ENCODE peak calls at places on chromosome 1, in seven cellular contexts. One of them, this sample, is unnamed.

GRCh38 chr1:108071601-108072000 is 106.6 kb upstream of the VAV3 start:
- DNase-seq in IMR-90: no peak
- DNase-seq in iPS-NIHi11: no peak
- DNase-seq in Peyer's patch: no peak
- DNase-seq in brain microvascular endothelial cell: no peak
- DNase-seq in tibial nerve: no peak
- DNase-seq in nephron progenitor cell: no peak
- DNase-seq in this sample: no peak

GRCh38 chr1:147895123-147895522 is 7.5 kb upstream of the GJA8 start:
- DNase-seq in IMR-90: no peak
- DNase-seq in Peyer's patch: no peak
- DNase-seq in brain microvascular endothelial cell: no peak
- DNase-seq in tibial nerve: no peak
- DNase-seq in nephron progenitor cell: no peak
- DNase-seq in iPS-NIHi11: no peak
- DNase-seq in this sample: no peak

GRCh38 chr1:6602669-6603423 is at the start of gene KLHL21:
- DNase-seq in brain microvascular endothelial cell: peak
- DNase-seq in IMR-90: peak
- DNase-seq in iPS-NIHi11: peak
- DNase-seq in nephron progenitor cell: peak
- DNase-seq in Peyer's patch: peak
- DNase-seq in tibial nerve: peak
- DNase-seq in this sample: peak

GRCh38 chr1:247797518-247797917 is 26.4 kb downstream of the OR14A16 start:
- DNase-seq in brain microvascular endothelial cell: no peak
- DNase-seq in iPS-NIHi11: no peak
- DNase-seq in tibial nerve: no peak
- DNase-seq in nephron progenitor cell: no peak
- DNase-seq in IMR-90: no peak
- DNase-seq in Peyer's patch: no peak
- DNase-seq in this sample: no peak

GRCh38 chr1:174273766-174274165 is 114.4 kb downstream of the RABGAP1L start:
- DNase-seq in Peyer's patch: no peak
- DNase-seq in brain microvascular endothelial cell: no peak
- DNase-seq in nephron progenitor cell: no peak
- DNase-seq in iPS-NIHi11: no peak
- DNase-seq in IMR-90: no peak
- DNase-seq in tibial nerve: no peak
- DNase-seq in this sample: no peak

GRCh38 chr1:32464716-32465540 is at the start of gene ZBTB8B:
- DNase-seq in nephron progenitor cell: peak
- DNase-seq in brain microvascular endothelial cell: peak
- DNase-seq in tibial nerve: peak
- DNase-seq in IMR-90: peak
- DNase-seq in iPS-NIHi11: peak
- DNase-seq in Peyer's patch: peak
- DNase-seq in this sample: peak

GRCh38 chr1:237562247-237562823 is 328.4 kb downstream of the ZP4 start:
- DNase-seq in IMR-90: peak
- DNase-seq in iPS-NIHi11: peak
- DNase-seq in tibial nerve: no peak
- DNase-seq in Peyer's patch: no peak
- DNase-seq in brain microvascular endothelial cell: peak
- DNase-seq in nephron progenitor cell: peak
- DNase-seq in this sample: peak

GRCh38 chr1:177567393-177567792 is 396.6 kb downstream of the BRINP2 start:
- DNase-seq in IMR-90: peak
- DNase-seq in Peyer's patch: no peak
- DNase-seq in tibial nerve: no peak
- DNase-seq in iPS-NIHi11: peak
- DNase-seq in nephron progenitor cell: peak
- DNase-seq in brain microvascular endothelial cell: no peak
- DNase-seq in this sample: peak

GRCh38 chr1:202192770-202193613 is 607 bp upstream of the LGR6 start:
- DNase-seq in tibial nerve: no peak
- DNase-seq in brain microvascular endothelial cell: peak
- DNase-seq in nephron progenitor cell: peak
- DNase-seq in iPS-NIHi11: peak
- DNase-seq in IMR-90: peak
- DNase-seq in Peyer's patch: peak
- DNase-seq in this sample: peak

GRCh38 chr1:6445062-6445763 is 20.6 kb downstream of the ESPN start:
- DNase-seq in nephron progenitor cell: no peak
- DNase-seq in brain microvascular endothelial cell: no peak
- DNase-seq in IMR-90: peak
- DNase-seq in iPS-NIHi11: no peak
- DNase-seq in Peyer's patch: peak
- DNase-seq in tibial nerve: no peak
- DNase-seq in this sample: peak

GRCh38 chr1:18118078-18118477 is 10.5 kb downstream of the IGSF21 start:
- DNase-seq in IMR-90: no peak
- DNase-seq in nephron progenitor cell: no peak
- DNase-seq in tibial nerve: no peak
- DNase-seq in Peyer's patch: no peak
- DNase-seq in brain microvascular endothelial cell: no peak
- DNase-seq in iPS-NIHi11: no peak
- DNase-seq in this sample: no peak

GRCh38 chr1:15213333-15213732 is 33.7 kb upstream of the FHAD1 start:
- DNase-seq in tibial nerve: no peak
- DNase-seq in nephron progenitor cell: no peak
- DNase-seq in brain microvascular endothelial cell: no peak
- DNase-seq in iPS-NIHi11: no peak
- DNase-seq in Peyer's patch: no peak
- DNase-seq in IMR-90: peak
- DNase-seq in this sample: no peak

GRCh38 chr1:26597629-26598039 is 68.1 kb downstream of the RPS6KA1 start:
- DNase-seq in brain microvascular endothelial cell: no peak
- DNase-seq in iPS-NIHi11: peak
- DNase-seq in nephron progenitor cell: no peak
- DNase-seq in Peyer's patch: no peak
- DNase-seq in tibial nerve: no peak
- DNase-seq in IMR-90: peak
- DNase-seq in this sample: peak

GRCh38 chr1:229230893-229231753 is 39.8 kb upstream of the RAB4A start:
- DNase-seq in nephron progenitor cell: no peak
- DNase-seq in brain microvascular endothelial cell: peak
- DNase-seq in Peyer's patch: no peak
- DNase-seq in tibial nerve: no peak
- DNase-seq in iPS-NIHi11: peak
- DNase-seq in IMR-90: no peak
- DNase-seq in this sample: peak

GRCh38 chr1:98661544-98662353 is at the start of gene SNX7:
- DNase-seq in nephron progenitor cell: peak
- DNase-seq in iPS-NIHi11: peak
- DNase-seq in Peyer's patch: peak
- DNase-seq in IMR-90: peak
- DNase-seq in tibial nerve: peak
- DNase-seq in brain microvascular endothelial cell: peak
- DNase-seq in this sample: peak

GRCh38 chr1:175866776-175867175 is 123.4 kb upstream of the TNR start:
- DNase-seq in Peyer's patch: no peak
- DNase-seq in nephron progenitor cell: no peak
- DNase-seq in tibial nerve: no peak
- DNase-seq in iPS-NIHi11: peak
- DNase-seq in IMR-90: no peak
- DNase-seq in brain microvascular endothelial cell: no peak
- DNase-seq in this sample: no peak

GRCh38 chr1:35115459-35116383 is 36.5 kb downstream of the ZMYM1 start:
- DNase-seq in brain microvascular endothelial cell: peak
- DNase-seq in iPS-NIHi11: no peak
- DNase-seq in nephron progenitor cell: no peak
- DNase-seq in tibial nerve: no peak
- DNase-seq in Peyer's patch: no peak
- DNase-seq in IMR-90: peak
- DNase-seq in this sample: no peak

GRCh38 chr1:112937495-112937894 is 18.5 kb downstream of the SLC16A1 start:
- DNase-seq in IMR-90: no peak
- DNase-seq in tibial nerve: no peak
- DNase-seq in brain microvascular endothelial cell: no peak
- DNase-seq in nephron progenitor cell: no peak
- DNase-seq in Peyer's patch: no peak
- DNase-seq in iPS-NIHi11: no peak
- DNase-seq in this sample: no peak

GRCh38 chr1:31771891-31772668 is 7.9 kb upstream of the ADGRB2 start:
- DNase-seq in brain microvascular endothelial cell: no peak
- DNase-seq in Peyer's patch: peak
- DNase-seq in nephron progenitor cell: no peak
- DNase-seq in tibial nerve: no peak
- DNase-seq in IMR-90: peak
- DNase-seq in iPS-NIHi11: no peak
- DNase-seq in this sample: no peak

This sample was measured in ELR.